ENCODE peak calls at places on chromosome 21, in nine cellular contexts. M, G, X, T, B, K, I, W and C are unnamed samples.

GRCh38 chr21:14243877-14244276 is 27.9 kb downstream of the RBM11 start:
- DNase-seq in M (no peak), G (no peak), X (no peak), T (no peak), B (no peak), K (no peak), I (no peak), W (no peak), C (no peak)

GRCh38 chr21:41706678-41707077 is 60.2 kb downstream of the RIPK4 start:
- DNase-seq in M (no peak), G (peak; percentile 63), X (peak; percentile 94), T (peak; percentile 14), B (no peak), K (no peak), I (peak; percentile 37), W (peak; percentile 80), C (no peak)

GRCh38 chr21:43904316-43904925 is 39.4 kb downstream of the AGPAT3 start:
- DNase-seq in M (no peak), G (no peak), X (no peak), T (no peak), B (no peak), K (peak; percentile 7), I (no peak), W (no peak), C (no peak)

GRCh38 chr21:45848352-45848751 is 133.2 kb upstream of the COL6A1 start:
- DNase-seq in M (no peak), G (no peak), X (no peak), T (no peak), B (no peak), K (no peak), I (no peak), W (no peak), C (no peak)

GRCh38 chr21:40845621-40846020 is 1.3 kb downstream of the DSCAM start:
- DNase-seq in M (no peak), G (no peak), X (peak; percentile 36), T (no peak), B (peak; percentile 23), K (no peak), I (peak; percentile 42), W (no peak), C (no peak)

GRCh38 chr21:42423197-42423675 is 19.5 kb downstream of the UBASH3A start:
- DNase-seq in M (no peak), G (no peak), X (no peak), T (no peak), B (no peak), K (no peak), I (no peak), W (no peak), C (no peak)

GRCh38 chr21:34795152-34796141 is 126.7 kb downstream of the CLIC6 start:
- DNase-seq in M (peak; percentile 62), G (peak; percentile 88), X (peak; percentile 25), T (peak; percentile 46), B (peak; percentile 42), K (no peak), I (peak; percentile 78), W (no peak), C (no peak)

GRCh38 chr21:35408401-35408800 is 359.3 kb upstream of the RUNX1 start:
- DNase-seq in M (no peak), G (no peak), X (peak; percentile 71), T (peak; percentile 31), B (peak; percentile 65), K (no peak), I (no peak), W (no peak), C (no peak)

GRCh38 chr21:41501919-41502318 is 6.0 kb downstream of the TMPRSS2 start:
- DNase-seq in M (no peak), G (peak; percentile 36), X (peak; percentile 84), T (no peak), B (no peak), K (no peak), I (peak; percentile 6), W (no peak), C (peak; percentile 61)

GRCh38 chr21:38188037-38188436 is 68.8 kb upstream of the KCNJ15 start:
- DNase-seq in M (no peak), G (no peak), X (no peak), T (no peak), B (no peak), K (no peak), I (no peak), W (no peak), C (no peak)

GRCh38 chr21:27213328-27213727 is 246.4 kb upstream of the ADAMTS5 start:
- DNase-seq in M (no peak), G (peak; percentile 45), X (peak; percentile 27), T (no peak), B (no peak), K (peak; percentile 15), I (no peak), W (no peak), C (peak; percentile 13)

GRCh38 chr21:33212159-33212851 is 17.4 kb upstream of the IFNAR2 start:
- DNase-seq in M (no peak), G (no peak), X (no peak), T (peak; percentile 31), B (no peak), K (no peak), I (peak; percentile 63), W (no peak), C (no peak)

GRCh38 chr21:45970674-45971486 is 10.7 kb upstream of the COL6A1 start:
- DNase-seq in M (peak; percentile 82), G (no peak), X (peak; percentile 47), T (peak; percentile 31), B (peak; percentile 83), K (peak; percentile 90), I (no peak), W (no peak), C (peak; percentile 49)

GRCh38 chr21:31182231-31183129 is 144.2 kb upstream of the KRTAP19-8 start:
- DNase-seq in M (no peak), G (no peak), X (no peak), T (no peak), B (no peak), K (no peak), I (no peak), W (no peak), C (no peak)

GRCh38 chr21:15514073-15514946 is 215.5 kb upstream of the USP25 start:
- DNase-seq in M (no peak), G (no peak), X (peak; percentile 3), T (no peak), B (no peak), K (no peak), I (no peak), W (no peak), C (no peak)

GRCh38 chr21:26159869-26160268 is 10.7 kb downstream of the APP start:
- DNase-seq in M (no peak), G (no peak), X (peak; percentile 36), T (no peak), B (no peak), K (no peak), I (no peak), W (no peak), C (no peak)

GRCh38 chr21:17472167-17472566 is 40.7 kb upstream of the CXADR start:
- DNase-seq in M (no peak), G (no peak), X (no peak), T (no peak), B (no peak), K (no peak), I (no peak), W (no peak), C (no peak)

GRCh38 chr21:19328954-19329353 is 925.4 kb upstream of the TMPRSS15 start:
- DNase-seq in M (no peak), G (no peak), X (no peak), T (no peak), B (no peak), K (no peak), I (no peak), W (no peak), C (no peak)

GRCh38 chr21:42443876-42444744 is 40.4 kb downstream of the UBASH3A start:
- DNase-seq in M (no peak), G (no peak), X (no peak), T (no peak), B (no peak), K (no peak), I (no peak), W (no peak), C (no peak)

GRCh38 chr21:38171723-38172344 is 85.0 kb upstream of the KCNJ15 start:
- DNase-seq in M (no peak), G (peak; percentile 99), X (peak; percentile 91), T (peak; percentile 76), B (peak; percentile 31), K (peak; percentile 75), I (peak; percentile 67), W (no peak), C (peak; percentile 64)

GRCh38 chr21:36079671-36080070 is 9.8 kb downstream of the CBR1 start:
- DNase-seq in M (no peak), G (no peak), X (no peak), T (no peak), B (no peak), K (no peak), I (no peak), W (no peak), C (no peak)

GRCh38 chr21:15521644-15522001 is 208.2 kb upstream of the USP25 start:
- DNase-seq in M (no peak), G (no peak), X (no peak), T (no peak), B (no peak), K (no peak), I (no peak), W (no peak), C (no peak)

GRCh38 chr21:45266518-45267389 is 20.9 kb downstream of the POFUT2 start:
- DNase-seq in M (no peak), G (no peak), X (no peak), T (no peak), B (no peak), K (no peak), I (peak; percentile 16), W (no peak), C (no peak)

GRCh38 chr21:33229099-33229775 is 501 bp upstream of the IFNAR2 start:
- DNase-seq in M (no peak), G (peak; percentile 26), X (no peak), T (no peak), B (no peak), K (no peak), I (no peak), W (no peak), C (no peak)

GRCh38 chr21:36647279-36648093 is 51.4 kb upstream of the SIM2 start:
- DNase-seq in M (no peak), G (peak; percentile 86), X (peak; percentile 79), T (peak; percentile 74), B (no peak), K (peak; percentile 68), I (peak; percentile 70), W (peak; percentile 86), C (peak; percentile 30)

GRCh38 chr21:45202889-45203288 is 84.8 kb downstream of the POFUT2 start:
- DNase-seq in M (no peak), G (no peak), X (no peak), T (no peak), B (no peak), K (no peak), I (no peak), W (no peak), C (no peak)

GRCh38 chr21:36487641-36488307 is 7.9 kb upstream of the CLDN14 start:
- DNase-seq in M (no peak), G (no peak), X (peak; percentile 54), T (peak; percentile 85), B (no peak), K (no peak), I (peak; percentile 55), W (no peak), C (peak; percentile 45)

GRCh38 chr21:28795251-28795650 is 197.4 kb downstream of the LTN1 start:
- DNase-seq in M (no peak), G (no peak), X (no peak), T (no peak), B (no peak), K (no peak), I (no peak), W (no peak), C (no peak)

GRCh38 chr21:44425307-44425894 is 29.9 kb upstream of the LRRC3 start:
- DNase-seq in M (peak; percentile 27), G (no peak), X (no peak), T (no peak), B (no peak), K (peak; percentile 51), I (no peak), W (no peak), C (no peak)

GRCh38 chr21:46081022-46081861 is 16.7 kb upstream of the COL6A2 start:
- DNase-seq in M (peak; percentile 55), G (peak; percentile 64), X (peak; percentile 33), T (no peak), B (no peak), K (no peak), I (no peak), W (no peak), C (peak; percentile 2)